ENCODE peak calls at places on chromosomes 6 and 20, in six cellular contexts. M is HTR-8/SVneo; B is effector memory CD4-positive, alpha-beta T cell; H is lung microvascular endothelial cell; Z is anterior cingulate cortex; Q is AML-193. N is an unnamed sample.

GRCh38 chr6:154122195-154122925 is 83.3 kb downstream of the OPRM1 start:
- DNase-seq in M (no peak), H (no peak), Q (no peak), Z (no peak), B (no peak), N (no peak)

GRCh38 chr6:158358450-158359077 is 46.3 kb downstream of the TULP4 start:
- DNase-seq in M (no peak), Q (no peak), H (no peak), B (no peak), Z (no peak), N (no peak)

GRCh38 chr20:61891476-61891875 is 174.2 kb downstream of the TAF4 start:
- DNase-seq in Q (no peak), H (no peak), B (no peak), Z (no peak), M (no peak), N (no peak)

GRCh38 chr6:155708100-155708499 is 252.5 kb upstream of the NOX3 start:
- DNase-seq in H (no peak), B (no peak), Z (no peak), M (no peak), Q (no peak), N (no peak)

GRCh38 chr6:7758456-7758855 is 32.6 kb downstream of the BMP6 start:
- DNase-seq in H (no peak), Z (no peak), B (no peak), Q (no peak), M (peak; percentile 44), N (peak; percentile 32)

GRCh38 chr20:1302578-1303541 is 26.1 kb downstream of the SDCBP2 start:
- DNase-seq in B (no peak), M (no peak), H (no peak), Q (no peak), Z (no peak), N (no peak)

GRCh38 chr6:715709-716450 is 22.9 kb upstream of the EXOC2 start:
- DNase-seq in Q (no peak), B (no peak), M (no peak), H (no peak), Z (no peak), N (no peak)

GRCh38 chr20:41027872-41028358 is 707 bp upstream of the TOP1 start:
- DNase-seq in Z (no peak), H (no peak), Q (no peak), B (no peak), M (no peak), N (peak; percentile 30)

GRCh38 chr20:51596656-51597388 is 54.3 kb upstream of the NFATC2 start:
- DNase-seq in B (no peak), M (no peak), H (no peak), Q (no peak), Z (no peak), N (no peak)

GRCh38 chr6:130629640-130630039 is 197.6 kb upstream of the SMLR1 start:
- DNase-seq in Z (no peak), M (no peak), B (no peak), Q (no peak), H (no peak), N (no peak)

GRCh38 chr6:24520929-24521546 is 26.3 kb downstream of the ALDH5A1 start:
- DNase-seq in M (peak; percentile 63), H (peak; percentile 46), Z (no peak), Q (peak; percentile 50), B (no peak), N (no peak)

GRCh38 chr6:3309391-3310050 is 50.8 kb downstream of the PSMG4 start:
- DNase-seq in B (no peak), Z (no peak), M (no peak), Q (no peak), H (no peak), N (no peak)

GRCh38 chr6:130326496-130326895 is 39.3 kb upstream of the TMEM200A start:
- DNase-seq in Q (no peak), H (no peak), B (no peak), M (no peak), Z (no peak), N (no peak)

GRCh38 chr6:155313602-155314091 is 637 bp downstream of the TFB1M start:
- DNase-seq in H (peak; percentile 26), Z (no peak), B (no peak), M (peak; percentile 2), Q (peak; percentile 24), N (no peak)

GRCh38 chr20:33584976-33585375 is 77.2 kb upstream of the C20orf144 start:
- DNase-seq in Q (no peak), B (no peak), H (no peak), Z (no peak), M (peak; percentile 23), N (no peak)

GRCh38 chr20:55253765-55254164 is 751.6 kb downstream of the CBLN4 start:
- DNase-seq in H (no peak), M (no peak), Q (no peak), B (no peak), Z (no peak), N (no peak)

GRCh38 chr6:32954983-32955802 is 2.3 kb upstream of the HLA-DMA start:
- DNase-seq in M (no peak), Q (peak; percentile 24), Z (no peak), B (no peak), H (no peak), N (no peak)

GRCh38 chr20:50772418-50773185 is 22.3 kb upstream of the BCAS4 start:
- DNase-seq in B (no peak), Q (no peak), Z (no peak), H (no peak), M (no peak), N (no peak)

GRCh38 chr6:125588268-125588667 is 161.2 kb upstream of the HEY2 start:
- DNase-seq in M (no peak), H (peak; percentile 87), Q (no peak), B (no peak), Z (no peak), N (no peak)

N was measured in ovary.